ENCODE peak calls at places on chromosomes 1 and 21, in six cellular contexts. One of them, this sample, is unnamed.

GRCh38 chr1:228008391-228009115 is 1.8 kb downstream of the WNT3A start:
- DNase-seq in hippocampal formation: no peak
- DNase-seq in stimulated activated CD4-positive, alpha-beta T cell treated with anti-CD3 and anti-CD28 coated beads, Interleukin-4, amount 100 ng/mL, for 24 hours: no peak
- DNase-seq in stimulated activated CD8-positive, alpha-beta memory T cell treated with anti-CD3 and anti-CD28 coated beads, Interleukin-15, amount 100 ng/mL, for 4 hours: no peak
- DNase-seq in NCI-H345: no peak
- DNase-seq in NCI-H510A treated with DMSO at 0.1 percent for 48 hours: no peak
- DNase-seq in this sample: no peak

GRCh38 chr1:205680073-205680851 is at the start of gene SLC45A3:
- DNase-seq in hippocampal formation: no peak
- DNase-seq in stimulated activated CD4-positive, alpha-beta T cell treated with anti-CD3 and anti-CD28 coated beads, Interleukin-4, amount 100 ng/mL, for 24 hours: peak; percentile 46
- DNase-seq in stimulated activated CD8-positive, alpha-beta memory T cell treated with anti-CD3 and anti-CD28 coated beads, Interleukin-15, amount 100 ng/mL, for 4 hours: peak; percentile 29
- DNase-seq in NCI-H345: peak; percentile 65
- DNase-seq in NCI-H510A treated with DMSO at 0.1 percent for 48 hours: peak; percentile 40
- DNase-seq in this sample: peak; percentile 64

GRCh38 chr1:75992312-75992711 is 60.1 kb upstream of the ASB17 start:
- DNase-seq in hippocampal formation: no peak
- DNase-seq in stimulated activated CD4-positive, alpha-beta T cell treated with anti-CD3 and anti-CD28 coated beads, Interleukin-4, amount 100 ng/mL, for 24 hours: no peak
- DNase-seq in stimulated activated CD8-positive, alpha-beta memory T cell treated with anti-CD3 and anti-CD28 coated beads, Interleukin-15, amount 100 ng/mL, for 4 hours: no peak
- DNase-seq in NCI-H345: no peak
- DNase-seq in NCI-H510A treated with DMSO at 0.1 percent for 48 hours: no peak
- DNase-seq in this sample: no peak

GRCh38 chr1:203202431-203203245 is 16.1 kb upstream of the CHI3L1 start:
- DNase-seq in hippocampal formation: peak; percentile 13
- DNase-seq in stimulated activated CD4-positive, alpha-beta T cell treated with anti-CD3 and anti-CD28 coated beads, Interleukin-4, amount 100 ng/mL, for 24 hours: no peak
- DNase-seq in stimulated activated CD8-positive, alpha-beta memory T cell treated with anti-CD3 and anti-CD28 coated beads, Interleukin-15, amount 100 ng/mL, for 4 hours: no peak
- DNase-seq in NCI-H345: no peak
- DNase-seq in NCI-H510A treated with DMSO at 0.1 percent for 48 hours: no peak
- DNase-seq in this sample: no peak

GRCh38 chr1:169086603-169087455 is 19.7 kb upstream of the ATP1B1 start:
- DNase-seq in hippocampal formation: peak; percentile 60
- DNase-seq in stimulated activated CD4-positive, alpha-beta T cell treated with anti-CD3 and anti-CD28 coated beads, Interleukin-4, amount 100 ng/mL, for 24 hours: no peak
- DNase-seq in stimulated activated CD8-positive, alpha-beta memory T cell treated with anti-CD3 and anti-CD28 coated beads, Interleukin-15, amount 100 ng/mL, for 4 hours: no peak
- DNase-seq in NCI-H345: no peak
- DNase-seq in NCI-H510A treated with DMSO at 0.1 percent for 48 hours: no peak
- DNase-seq in this sample: no peak

GRCh38 chr1:42336978-42337377 is 1.9 kb upstream of the FOXJ3 start:
- DNase-seq in hippocampal formation: no peak
- DNase-seq in stimulated activated CD4-positive, alpha-beta T cell treated with anti-CD3 and anti-CD28 coated beads, Interleukin-4, amount 100 ng/mL, for 24 hours: no peak
- DNase-seq in stimulated activated CD8-positive, alpha-beta memory T cell treated with anti-CD3 and anti-CD28 coated beads, Interleukin-15, amount 100 ng/mL, for 4 hours: no peak
- DNase-seq in NCI-H345: no peak
- DNase-seq in NCI-H510A treated with DMSO at 0.1 percent for 48 hours: no peak
- DNase-seq in this sample: no peak

GRCh38 chr1:151639466-151639865 is 27.6 kb downstream of the SNX27 start:
- DNase-seq in hippocampal formation: no peak
- DNase-seq in stimulated activated CD4-positive, alpha-beta T cell treated with anti-CD3 and anti-CD28 coated beads, Interleukin-4, amount 100 ng/mL, for 24 hours: no peak
- DNase-seq in stimulated activated CD8-positive, alpha-beta memory T cell treated with anti-CD3 and anti-CD28 coated beads, Interleukin-15, amount 100 ng/mL, for 4 hours: no peak
- DNase-seq in NCI-H345: no peak
- DNase-seq in NCI-H510A treated with DMSO at 0.1 percent for 48 hours: no peak
- DNase-seq in this sample: no peak

GRCh38 chr1:58204284-58204683 is 342.2 kb downstream of the OMA1 start:
- DNase-seq in hippocampal formation: no peak
- DNase-seq in stimulated activated CD4-positive, alpha-beta T cell treated with anti-CD3 and anti-CD28 coated beads, Interleukin-4, amount 100 ng/mL, for 24 hours: no peak
- DNase-seq in stimulated activated CD8-positive, alpha-beta memory T cell treated with anti-CD3 and anti-CD28 coated beads, Interleukin-15, amount 100 ng/mL, for 4 hours: no peak
- DNase-seq in NCI-H345: no peak
- DNase-seq in NCI-H510A treated with DMSO at 0.1 percent for 48 hours: no peak
- DNase-seq in this sample: no peak

GRCh38 chr1:205512059-205513045 is 7.9 kb downstream of the CDK18 start:
- DNase-seq in hippocampal formation: peak; percentile 12
- DNase-seq in stimulated activated CD4-positive, alpha-beta T cell treated with anti-CD3 and anti-CD28 coated beads, Interleukin-4, amount 100 ng/mL, for 24 hours: no peak
- DNase-seq in stimulated activated CD8-positive, alpha-beta memory T cell treated with anti-CD3 and anti-CD28 coated beads, Interleukin-15, amount 100 ng/mL, for 4 hours: no peak
- DNase-seq in NCI-H345: no peak
- DNase-seq in NCI-H510A treated with DMSO at 0.1 percent for 48 hours: no peak
- DNase-seq in this sample: no peak

GRCh38 chr1:84797603-84798002 is 95.4 kb downstream of the LPAR3 start:
- DNase-seq in hippocampal formation: no peak
- DNase-seq in stimulated activated CD4-positive, alpha-beta T cell treated with anti-CD3 and anti-CD28 coated beads, Interleukin-4, amount 100 ng/mL, for 24 hours: no peak
- DNase-seq in stimulated activated CD8-positive, alpha-beta memory T cell treated with anti-CD3 and anti-CD28 coated beads, Interleukin-15, amount 100 ng/mL, for 4 hours: no peak
- DNase-seq in NCI-H345: no peak
- DNase-seq in NCI-H510A treated with DMSO at 0.1 percent for 48 hours: no peak
- DNase-seq in this sample: no peak

GRCh38 chr21:27219068-27219467 is 252.2 kb upstream of the ADAMTS5 start:
- DNase-seq in hippocampal formation: no peak
- DNase-seq in stimulated activated CD4-positive, alpha-beta T cell treated with anti-CD3 and anti-CD28 coated beads, Interleukin-4, amount 100 ng/mL, for 24 hours: no peak
- DNase-seq in stimulated activated CD8-positive, alpha-beta memory T cell treated with anti-CD3 and anti-CD28 coated beads, Interleukin-15, amount 100 ng/mL, for 4 hours: no peak
- DNase-seq in NCI-H345: no peak
- DNase-seq in NCI-H510A treated with DMSO at 0.1 percent for 48 hours: no peak
- DNase-seq in this sample: no peak